ENCODE peak calls at places on chromosomes 11 and 22, in seven cellular contexts. Q is NCI-H524; O is ELR; R is stimulated activated CD4-positive, alpha-beta T cell treated with anti-CD3 and anti-CD28 coated beads, Interleukin-2, amount 100 ng/mL, for 48 hours; W is effector CD4-positive, alpha-beta T cell; F is iris pigment epithelial cell; Z is PC-3. L is an unnamed sample.

GRCh38 chr22:26766510-26767350 is 109.3 kb downstream of the MIAT start:
- DNase-seq in W (no peak), Z (no peak), F (no peak), O (no peak), Q (no peak), R (no peak), L (no peak)

GRCh38 chr11:131534611-131535010 is 164.2 kb downstream of the NTM start:
- DNase-seq in W (no peak), F (no peak), O (no peak), Q (no peak), R (no peak), Z (no peak), L (no peak)

GRCh38 chr11:8106679-8107078 is 25.7 kb downstream of the TUB start:
- DNase-seq in R (no peak), O (no peak), Q (no peak), Z (no peak), F (no peak), W (no peak), L (no peak)

GRCh38 chr11:94728541-94728940 is 39.6 kb upstream of the AMOTL1 start:
- DNase-seq in Q (no peak), W (no peak), O (peak), F (peak), Z (peak), R (no peak), L (peak)

GRCh38 chr11:15117751-15118150 is 3.0 kb downstream of the INSC start:
- DNase-seq in W (no peak), F (no peak), Z (no peak), O (no peak), Q (no peak), R (no peak), L (no peak)

GRCh38 chr22:50600967-50601668 is 525 bp downstream of the MAPK8IP2 start:
- DNase-seq in F (no peak), Z (no peak), W (no peak), O (no peak), R (no peak), Q (no peak), L (no peak)

GRCh38 chr22:46107753-46108563 is 42.4 kb upstream of the PPARA start:
- DNase-seq in O (no peak), Q (no peak), W (no peak), F (no peak), R (no peak), Z (no peak), L (no peak)

GRCh38 chr22:24208012-24208749 is 26.9 kb downstream of the SUSD2 start:
- DNase-seq in F (peak), W (no peak), O (peak), R (no peak), Q (no peak), Z (peak), L (peak)